ENCODE peak calls at places on chromosomes 16 and 17, in six cellular contexts. B is stimulated activated effector memory CD8-positive, alpha-beta T cell treated with anti-CD3 and anti-CD28 coated beads, Interleukin-12 subunit alpha, Interleukin-12 subunit beta, amount 100 ng/mL, for 72 hours; Z is BE2C; S is SHP77; W is tibial artery; Y is stimulated activated CD8-positive, alpha-beta memory T cell treated with anti-CD3 and anti-CD28 coated beads, Interleukin-7, amount 100 ng/mL, for 1 hour. L is an unnamed sample.

GRCh38 chr17:81453049-81453448 is 57.8 kb downstream of the BAHCC1 start:
- DNase-seq in Z (no peak), S (no peak), Y (no peak), W (no peak), B (no peak), L (no peak)

GRCh38 chr17:18186271-18186982 is 2.8 kb downstream of the ALKBH5 start:
- DNase-seq in W (no peak), Y (no peak), Z (no peak), B (no peak), S (no peak), L (no peak)

GRCh38 chr17:78345791-78346494 is 13.9 kb downstream of the SOCS3 start:
- DNase-seq in W (no peak), B (no peak), S (no peak), Z (no peak), Y (no peak), L (no peak)

GRCh38 chr17:50421308-50422031 is 4.5 kb upstream of the ACSF2 start:
- DNase-seq in Z (no peak), B (no peak), S (no peak), Y (no peak), W (no peak), L (no peak)

GRCh38 chr17:50642722-50643656 is 8.3 kb downstream of the ABCC3 start:
- DNase-seq in W (no peak), Y (no peak), Z (peak), S (no peak), B (no peak), L (no peak)

GRCh38 chr16:17386229-17386628 is 84.5 kb downstream of the XYLT1 start:
- DNase-seq in Y (no peak), W (no peak), Z (no peak), B (no peak), S (no peak), L (no peak)

GRCh38 chr16:31360296-31360695 is 5.3 kb downstream of the ITGAX start:
- DNase-seq in B (no peak), W (no peak), Z (no peak), S (no peak), Y (no peak), L (no peak)

GRCh38 chr16:66696669-66697630 is at the start of gene CMTM4:
- DNase-seq in W (peak), Z (peak), S (peak), Y (peak), B (peak), L (peak)

GRCh38 chr16:3175157-3176153 is 12.5 kb upstream of the OR1F1 start:
- DNase-seq in Z (peak), Y (no peak), W (no peak), B (peak), S (peak), L (no peak)

GRCh38 chr16:53611151-53611802 is 92.4 kb downstream of the RPGRIP1L start:
- DNase-seq in B (no peak), Z (no peak), S (no peak), W (no peak), Y (no peak), L (no peak)

GRCh38 chr17:73838815-73839214 is 194.6 kb upstream of the SDK2 start:
- DNase-seq in B (no peak), W (no peak), S (peak), Y (no peak), Z (peak), L (no peak)

GRCh38 chr17:31597646-31598387 is 206.3 kb downstream of the RAB11FIP4 start:
- DNase-seq in S (no peak), B (no peak), Z (no peak), Y (no peak), W (no peak), L (no peak)

GRCh38 chr16:81279375-81279774 is 35.4 kb upstream of the GAN start:
- DNase-seq in S (no peak), W (no peak), Z (no peak), B (no peak), Y (no peak), L (no peak)